ENCODE peak calls at places on chromosomes 5 and 9, in six cellular contexts. One of them, this sample, is unnamed.
A peak's percentile ranks its signal among the peaks of the same experiment; 100 is the strongest.

GRCh38 chr5:147935032-147935431 is 28.7 kb upstream of the C5orf46 start:
- DNase-seq in stimulated activated CD4-positive, alpha-beta T cell treated with anti-CD3 and anti-CD28 coated beads, TNF-alpha, amount 100 ng/mL, for 1 hour: no peak
- DNase-seq in WTC11: no peak
- DNase-seq in EL: peak; percentile 24
- DNase-seq in ACHN: peak; percentile 35
- DNase-seq in GM20000: no peak
- DNase-seq in this sample: no peak

GRCh38 chr9:12740845-12741244 is 34.0 kb upstream of the LURAP1L start:
- DNase-seq in GM20000: no peak
- DNase-seq in WTC11: no peak
- DNase-seq in stimulated activated CD4-positive, alpha-beta T cell treated with anti-CD3 and anti-CD28 coated beads, TNF-alpha, amount 100 ng/mL, for 1 hour: no peak
- DNase-seq in ACHN: no peak
- DNase-seq in EL: peak; percentile 45
- DNase-seq in this sample: no peak

GRCh38 chr9:116543731-116544400 is 143.2 kb upstream of the TRIM32 start:
- DNase-seq in WTC11: no peak
- DNase-seq in ACHN: no peak
- DNase-seq in stimulated activated CD4-positive, alpha-beta T cell treated with anti-CD3 and anti-CD28 coated beads, TNF-alpha, amount 100 ng/mL, for 1 hour: no peak
- DNase-seq in GM20000: no peak
- DNase-seq in EL: peak; percentile 86
- DNase-seq in this sample: no peak

GRCh38 chr9:123375725-123376132 is 19.7 kb downstream of the CRB2 start:
- DNase-seq in GM20000: peak; percentile 22
- DNase-seq in WTC11: no peak
- DNase-seq in stimulated activated CD4-positive, alpha-beta T cell treated with anti-CD3 and anti-CD28 coated beads, TNF-alpha, amount 100 ng/mL, for 1 hour: no peak
- DNase-seq in ACHN: peak; percentile 59
- DNase-seq in EL: peak; percentile 27
- DNase-seq in this sample: no peak

GRCh38 chr5:125668904-125669303 is 754.3 kb upstream of the GRAMD2B start:
- DNase-seq in stimulated activated CD4-positive, alpha-beta T cell treated with anti-CD3 and anti-CD28 coated beads, TNF-alpha, amount 100 ng/mL, for 1 hour: no peak
- DNase-seq in ACHN: no peak
- DNase-seq in GM20000: no peak
- DNase-seq in WTC11: no peak
- DNase-seq in EL: no peak
- DNase-seq in this sample: no peak

GRCh38 chr9:127903557-127904475 is 4.4 kb upstream of the ST6GALNAC6 start:
- DNase-seq in stimulated activated CD4-positive, alpha-beta T cell treated with anti-CD3 and anti-CD28 coated beads, TNF-alpha, amount 100 ng/mL, for 1 hour: peak; percentile 59
- DNase-seq in ACHN: no peak
- DNase-seq in GM20000: peak; percentile 71
- DNase-seq in EL: no peak
- DNase-seq in WTC11: peak; percentile 83
- DNase-seq in this sample: peak; percentile 95

GRCh38 chr9:119736478-119737454 is 367.5 kb upstream of the BRINP1 start:
- DNase-seq in stimulated activated CD4-positive, alpha-beta T cell treated with anti-CD3 and anti-CD28 coated beads, TNF-alpha, amount 100 ng/mL, for 1 hour: no peak
- DNase-seq in ACHN: no peak
- DNase-seq in WTC11: no peak
- DNase-seq in GM20000: peak; percentile 57
- DNase-seq in EL: no peak
- DNase-seq in this sample: peak; percentile 76

GRCh38 chr5:171953860-171954701 is 52.4 kb downstream of the FBXW11 start:
- DNase-seq in WTC11: no peak
- DNase-seq in stimulated activated CD4-positive, alpha-beta T cell treated with anti-CD3 and anti-CD28 coated beads, TNF-alpha, amount 100 ng/mL, for 1 hour: no peak
- DNase-seq in GM20000: no peak
- DNase-seq in ACHN: peak; percentile 40
- DNase-seq in EL: peak; percentile 87
- DNase-seq in this sample: no peak

GRCh38 chr9:96418074-96418919 is at the start of gene ZNF367:
- DNase-seq in EL: peak; percentile 99
- DNase-seq in WTC11: peak; percentile 92
- DNase-seq in stimulated activated CD4-positive, alpha-beta T cell treated with anti-CD3 and anti-CD28 coated beads, TNF-alpha, amount 100 ng/mL, for 1 hour: peak; percentile 76
- DNase-seq in ACHN: peak; percentile 94
- DNase-seq in GM20000: peak; percentile 97
- DNase-seq in this sample: peak; percentile 98

GRCh38 chr5:84637662-84638375 is 253.1 kb upstream of the EDIL3 start:
- DNase-seq in ACHN: no peak
- DNase-seq in stimulated activated CD4-positive, alpha-beta T cell treated with anti-CD3 and anti-CD28 coated beads, TNF-alpha, amount 100 ng/mL, for 1 hour: no peak
- DNase-seq in GM20000: no peak
- DNase-seq in WTC11: no peak
- DNase-seq in EL: no peak
- DNase-seq in this sample: no peak

GRCh38 chr5:124524552-124525232 is 221.7 kb downstream of the ZNF608 start:
- DNase-seq in GM20000: peak; percentile 66
- DNase-seq in ACHN: no peak
- DNase-seq in stimulated activated CD4-positive, alpha-beta T cell treated with anti-CD3 and anti-CD28 coated beads, TNF-alpha, amount 100 ng/mL, for 1 hour: no peak
- DNase-seq in WTC11: no peak
- DNase-seq in EL: no peak
- DNase-seq in this sample: no peak

GRCh38 chr5:132056610-132057497 is 3.6 kb upstream of the IL3 start:
- DNase-seq in EL: no peak
- DNase-seq in ACHN: no peak
- DNase-seq in GM20000: no peak
- DNase-seq in WTC11: no peak
- DNase-seq in stimulated activated CD4-positive, alpha-beta T cell treated with anti-CD3 and anti-CD28 coated beads, TNF-alpha, amount 100 ng/mL, for 1 hour: no peak
- DNase-seq in this sample: peak; percentile 72

GRCh38 chr9:116737137-116737546 is 50.0 kb downstream of the TRIM32 start:
- DNase-seq in WTC11: peak; percentile 97
- DNase-seq in stimulated activated CD4-positive, alpha-beta T cell treated with anti-CD3 and anti-CD28 coated beads, TNF-alpha, amount 100 ng/mL, for 1 hour: no peak
- DNase-seq in EL: peak; percentile 72
- DNase-seq in GM20000: peak; percentile 74
- DNase-seq in ACHN: peak; percentile 78
- DNase-seq in this sample: peak; percentile 86

GRCh38 chr9:137870432-137870831 is 7.2 kb upstream of the CACNA1B start:
- DNase-seq in WTC11: no peak
- DNase-seq in EL: no peak
- DNase-seq in ACHN: no peak
- DNase-seq in GM20000: no peak
- DNase-seq in stimulated activated CD4-positive, alpha-beta T cell treated with anti-CD3 and anti-CD28 coated beads, TNF-alpha, amount 100 ng/mL, for 1 hour: no peak
- DNase-seq in this sample: no peak

GRCh38 chr5:180127682-180128670 is 56.4 kb upstream of the RNF130 start:
- DNase-seq in WTC11: no peak
- DNase-seq in GM20000: peak; percentile 15
- DNase-seq in stimulated activated CD4-positive, alpha-beta T cell treated with anti-CD3 and anti-CD28 coated beads, TNF-alpha, amount 100 ng/mL, for 1 hour: no peak
- DNase-seq in ACHN: no peak
- DNase-seq in EL: no peak
- DNase-seq in this sample: peak; percentile 63

GRCh38 chr5:143562935-143563334 is 159.4 kb upstream of the NR3C1 start:
- DNase-seq in WTC11: no peak
- DNase-seq in ACHN: no peak
- DNase-seq in EL: peak; percentile 56
- DNase-seq in stimulated activated CD4-positive, alpha-beta T cell treated with anti-CD3 and anti-CD28 coated beads, TNF-alpha, amount 100 ng/mL, for 1 hour: no peak
- DNase-seq in GM20000: no peak
- DNase-seq in this sample: no peak

GRCh38 chr5:143341807-143342570 is 61.5 kb downstream of the NR3C1 start:
- DNase-seq in ACHN: peak; percentile 37
- DNase-seq in EL: peak; percentile 60
- DNase-seq in stimulated activated CD4-positive, alpha-beta T cell treated with anti-CD3 and anti-CD28 coated beads, TNF-alpha, amount 100 ng/mL, for 1 hour: no peak
- DNase-seq in GM20000: no peak
- DNase-seq in WTC11: no peak
- DNase-seq in this sample: no peak

GRCh38 chr9:91066042-91066415 is 264.4 kb downstream of the SYK start:
- DNase-seq in ACHN: no peak
- DNase-seq in GM20000: no peak
- DNase-seq in EL: no peak
- DNase-seq in WTC11: no peak
- DNase-seq in stimulated activated CD4-positive, alpha-beta T cell treated with anti-CD3 and anti-CD28 coated beads, TNF-alpha, amount 100 ng/mL, for 1 hour: no peak
- DNase-seq in this sample: no peak

GRCh38 chr5:68187268-68188055 is 28.1 kb upstream of the PIK3R1 start:
- DNase-seq in stimulated activated CD4-positive, alpha-beta T cell treated with anti-CD3 and anti-CD28 coated beads, TNF-alpha, amount 100 ng/mL, for 1 hour: no peak
- DNase-seq in ACHN: no peak
- DNase-seq in EL: no peak
- DNase-seq in WTC11: peak; percentile 68
- DNase-seq in GM20000: no peak
- DNase-seq in this sample: no peak

GRCh38 chr5:154444559-154445421 is 1.0 kb upstream of the SAP30L start:
- DNase-seq in stimulated activated CD4-positive, alpha-beta T cell treated with anti-CD3 and anti-CD28 coated beads, TNF-alpha, amount 100 ng/mL, for 1 hour: no peak
- DNase-seq in GM20000: peak; percentile 31
- DNase-seq in WTC11: peak; percentile 40
- DNase-seq in EL: peak; percentile 33
- DNase-seq in ACHN: peak; percentile 33
- DNase-seq in this sample: peak; percentile 86

GRCh38 chr5:66639036-66639435 is 42.8 kb downstream of the MAST4 start:
- DNase-seq in stimulated activated CD4-positive, alpha-beta T cell treated with anti-CD3 and anti-CD28 coated beads, TNF-alpha, amount 100 ng/mL, for 1 hour: no peak
- DNase-seq in ACHN: no peak
- DNase-seq in GM20000: no peak
- DNase-seq in WTC11: no peak
- DNase-seq in EL: no peak
- DNase-seq in this sample: no peak

GRCh38 chr5:54062958-54063357 is 247.4 kb downstream of the ARL15 start:
- DNase-seq in GM20000: no peak
- DNase-seq in WTC11: no peak
- DNase-seq in EL: peak; percentile 91
- DNase-seq in stimulated activated CD4-positive, alpha-beta T cell treated with anti-CD3 and anti-CD28 coated beads, TNF-alpha, amount 100 ng/mL, for 1 hour: no peak
- DNase-seq in ACHN: no peak
- DNase-seq in this sample: no peak

GRCh38 chr9:111037744-111038335 is 430 bp downstream of the LPAR1 start:
- DNase-seq in EL: peak; percentile 52
- DNase-seq in ACHN: peak; percentile 48
- DNase-seq in stimulated activated CD4-positive, alpha-beta T cell treated with anti-CD3 and anti-CD28 coated beads, TNF-alpha, amount 100 ng/mL, for 1 hour: no peak
- DNase-seq in WTC11: peak; percentile 60
- DNase-seq in GM20000: peak; percentile 69
- DNase-seq in this sample: peak; percentile 83

GRCh38 chr9:87547665-87548064 is 50.0 kb downstream of the DAPK1 start:
- DNase-seq in WTC11: no peak
- DNase-seq in GM20000: no peak
- DNase-seq in ACHN: no peak
- DNase-seq in EL: no peak
- DNase-seq in stimulated activated CD4-positive, alpha-beta T cell treated with anti-CD3 and anti-CD28 coated beads, TNF-alpha, amount 100 ng/mL, for 1 hour: no peak
- DNase-seq in this sample: no peak

This sample was measured in spleen.